ENCODE peak calls at places on chromosomes 1 and 21, in eight cellular contexts. E is EH; C is stimulated activated CD8-positive, alpha-beta memory T cell treated with anti-CD3 and anti-CD28 coated beads, Interleukin-7, amount 100 ng/mL, for 1 hour; I is T47D; H is mesothelial cell of epicardium; Q is activated naive CD4-positive, alpha-beta T cell treated with anti-CD3 and anti-CD28 coated beads, Interleukin-2, amount 10 ng/mL, durations not matched to agents 7 days and 5 days; P is activated CD4-positive, CD25-positive, alpha-beta regulatory T cell treated with anti-CD3 and anti-CD28 coated beads, Interleukin-2, amount 50 U/mL, for 16 hours; N is nephron progenitor cell. M is an unnamed sample.

GRCh38 chr1:27166351-27166802 is 11.5 kb upstream of the SLC9A1 start:
- DNase-seq in P (no peak), Q (no peak), H (no peak), N (no peak), C (no peak), I (peak; percentile 40), E (peak; percentile 73), M (peak; percentile 76)

GRCh38 chr1:2303016-2303775 is 75.1 kb downstream of the SKI start:
- DNase-seq in P (no peak), Q (no peak), I (no peak), H (no peak), C (no peak), E (no peak), N (no peak), M (no peak)

GRCh38 chr1:30197616-30197934 is 525.8 kb downstream of the MATN1 start:
- DNase-seq in E (peak; percentile 71), I (no peak), H (no peak), C (no peak), N (no peak), Q (no peak), P (no peak), M (no peak)

GRCh38 chr1:23634518-23634839 is 57.1 kb upstream of the RPL11 start:
- DNase-seq in E (no peak), P (no peak), H (no peak), N (no peak), C (no peak), Q (no peak), I (no peak), M (no peak)

GRCh38 chr1:59696421-59697115 is 118.2 kb upstream of the HOOK1 start:
- DNase-seq in I (no peak), N (no peak), C (no peak), P (no peak), E (no peak), Q (no peak), H (no peak), M (no peak)

GRCh38 chr1:207811920-207812720 is 60.3 kb downstream of the CD46 start:
- DNase-seq in E (peak; percentile 43), Q (no peak), I (peak; percentile 95), P (no peak), N (peak; percentile 27), C (no peak), H (no peak), M (peak; percentile 35)

GRCh38 chr1:22018583-22019559 is 17.4 kb downstream of the CELA3A start:
- DNase-seq in I (no peak), C (peak; percentile 24), N (no peak), Q (peak; percentile 72), H (no peak), E (peak; percentile 94), P (peak; percentile 31), M (peak; percentile 91)

GRCh38 chr21:26212220-26212619 is 41.6 kb upstream of the APP start:
- DNase-seq in N (no peak), H (no peak), E (no peak), Q (no peak), P (no peak), I (no peak), C (no peak), M (no peak)

GRCh38 chr1:156556354-156556753 is 16.0 kb downstream of the IQGAP3 start:
- DNase-seq in I (no peak), Q (no peak), H (no peak), N (no peak), P (no peak), C (no peak), E (no peak), M (no peak)